ENCODE peak calls at places on chromosomes 11 and 22, in four cellular contexts. I is non-pigmented ciliary epithelial cell; W is heart right ventricle; H is activated naive CD8-positive, alpha-beta T cell treated with anti-CD3 and anti-CD28 coated beads, Interleukin-2, amount 50 U/mL, for 24 hours. Y is an unnamed sample.

GRCh38 chr11:35030716-35031213 is 108.2 kb upstream of the CD44 start:
- DNase-seq in I (peak; percentile 86), W (peak; percentile 48), H (peak; percentile 33), Y (peak; percentile 55)

GRCh38 chr11:94854770-94855633 is 86.8 kb downstream of the AMOTL1 start:
- DNase-seq in I (no peak), W (peak; percentile 49), H (no peak), Y (no peak)

GRCh38 chr11:75538150-75538942 is 12.6 kb upstream of the GDPD5 start:
- DNase-seq in I (no peak), W (no peak), H (no peak), Y (no peak)

GRCh38 chr11:44219830-44220778 is 89.8 kb downstream of the ALX4 start:
- DNase-seq in I (no peak), W (no peak), H (no peak), Y (no peak)

GRCh38 chr11:130780437-130780836 is 135.8 kb downstream of the SNX19 start:
- DNase-seq in I (no peak), W (no peak), H (no peak), Y (no peak)

GRCh38 chr22:28381427-28382167 is 298.0 kb downstream of the TTC28 start:
- DNase-seq in I (no peak), W (no peak), H (no peak), Y (no peak)

GRCh38 chr11:3950996-3951662 is 95.7 kb downstream of the STIM1 start:
- DNase-seq in I (no peak), W (no peak), H (no peak), Y (no peak)

GRCh38 chr11:15901790-15902189 is 454.6 kb downstream of the SOX6 start:
- DNase-seq in I (no peak), W (no peak), H (no peak), Y (no peak)

GRCh38 chr11:120034881-120035620 is 102.9 kb downstream of the TRIM29 start:
- DNase-seq in I (no peak), W (no peak), H (no peak), Y (no peak)

GRCh38 chr11:78957481-78958245 is 383.0 kb upstream of the NARS2 start:
- DNase-seq in I (no peak), W (no peak), H (no peak), Y (no peak)

GRCh38 chr11:15232496-15232895 is 117.8 kb downstream of the INSC start:
- DNase-seq in I (no peak), W (no peak), H (no peak), Y (no peak)

GRCh38 chr11:15826826-15827225 is 529.5 kb downstream of the SOX6 start:
- DNase-seq in I (no peak), W (peak; percentile 70), H (peak; percentile 41), Y (peak; percentile 31)

GRCh38 chr22:26453812-26454500 is 24.9 kb downstream of the ASPHD2 start:
- DNase-seq in I (no peak), W (no peak), H (no peak), Y (no peak)

GRCh38 chr11:123137496-123138270 is 57.4 kb downstream of the CLMP start:
- DNase-seq in I (no peak), W (peak; percentile 84), H (no peak), Y (no peak)

GRCh38 chr11:17629113-17629512 is 82.1 kb downstream of the OTOG start:
- DNase-seq in I (no peak), W (no peak), H (no peak), Y (no peak)

GRCh38 chr11:3840870-3841425 is at the start of gene RHOG:
- DNase-seq in I (peak; percentile 36), W (peak; percentile 87), H (peak; percentile 95), Y (peak; percentile 87)

GRCh38 chr11:123493393-123494063 is 63.5 kb downstream of the GRAMD1B start:
- DNase-seq in I (no peak), W (no peak), H (no peak), Y (no peak)